ENCODE peak calls at places on chromosomes 2 and 18, in four cellular contexts. M, B, H and D are unnamed samples.

GRCh38 chr2:22904126-22904684 is 480.8 kb upstream of the KLHL29 start:
- DNase-seq in M (no peak), B (no peak), H (peak; percentile 25), D (peak; percentile 62)

GRCh38 chr2:70143314-70144150 is 47.3 kb downstream of the C2orf42 start:
- DNase-seq in H (peak; percentile 83), M (no peak), B (peak; percentile 56), D (peak; percentile 78)

GRCh38 chr2:1893856-1894255 is 149.5 kb upstream of the PXDN start:
- DNase-seq in B (no peak), H (no peak), M (no peak), D (no peak)

GRCh38 chr2:219437690-219438089 is 3.0 kb downstream of the SPEG start:
- DNase-seq in H (no peak), M (no peak), B (no peak), D (no peak)

GRCh38 chr2:151260492-151261239 is 997 bp downstream of the RBM43 start:
- DNase-seq in M (no peak), B (no peak), H (no peak), D (no peak)

GRCh38 chr2:121063471-121063870 is 221.5 kb downstream of the TFCP2L1 start:
- DNase-seq in B (no peak), M (no peak), H (no peak), D (no peak)

GRCh38 chr18:55706893-55707292 is 118.9 kb upstream of the TCF4 start:
- DNase-seq in M (no peak), H (no peak), B (no peak), D (no peak)

GRCh38 chr2:181312515-181312927 is 144.7 kb upstream of the ITGA4 start:
- DNase-seq in H (no peak), B (no peak), M (no peak), D (no peak)

GRCh38 chr2:1855150-1855549 is 110.8 kb upstream of the PXDN start:
- DNase-seq in H (no peak), B (no peak), M (no peak), D (peak; percentile 48)

GRCh38 chr18:27713727-27714080 is 463.2 kb downstream of the CDH2 start:
- DNase-seq in H (no peak), B (no peak), M (no peak), D (peak; percentile 16)

GRCh38 chr2:156396126-156396525 is 40.1 kb upstream of the GPD2 start:
- DNase-seq in B (no peak), H (no peak), M (no peak), D (no peak)

GRCh38 chr2:152071077-152071476 is 27.8 kb downstream of the CACNB4 start:
- DNase-seq in B (no peak), M (no peak), H (no peak), D (no peak)

GRCh38 chr2:62198237-62198633 is 2.3 kb downstream of the B3GNT2 start:
- DNase-seq in B (no peak), H (no peak), M (peak; percentile 8), D (no peak)

GRCh38 chr2:96097441-96097840 is 18.9 kb downstream of the ADRA2B start:
- DNase-seq in M (no peak), H (no peak), B (no peak), D (no peak)

GRCh38 chr2:152098033-152098797 is 629 bp downstream of the CACNB4 start:
- DNase-seq in M (no peak), H (peak; percentile 53), B (no peak), D (peak; percentile 51)